ENCODE peak calls at places on chromosome 7, in nine cellular contexts. Q is astrocyte of the spinal cord, A is neural progenitor cell, Z is IMR-90, X is SK-N-SH, J is OCI-LY7, M is fibroblast of mammary gland, O is right lobe of liver, H is psoas muscle. W is an unnamed sample.

GRCh38 chr7:126803990-126804389 is 448.8 kb downstream of the GRM8 start:
- DNase-seq in Q (no peak), A (no peak), Z (no peak), X (peak; percentile 59), J (no peak), M (no peak), O (no peak), H (no peak), W (no peak)

GRCh38 chr7:74449809-74450397 is 3.8 kb upstream of the GTF2IRD1 start:
- DNase-seq in Q (no peak), A (peak; percentile 80), Z (peak; percentile 43), X (peak; percentile 92), J (peak; percentile 76), M (peak; percentile 63), O (no peak), H (no peak), W (peak; percentile 61)

GRCh38 chr7:27123477-27124053 is 7.0 kb downstream of the HOXA4 start:
- DNase-seq in Q (no peak), A (no peak), Z (no peak), X (no peak), J (no peak), M (no peak), O (no peak), H (no peak), W (no peak)

GRCh38 chr7:98216941-98217622 is 5.8 kb downstream of the BHLHA15 start:
- DNase-seq in Q (no peak), A (no peak), Z (no peak), X (no peak), J (no peak), M (no peak), O (peak; percentile 13), H (no peak), W (no peak)

GRCh38 chr7:70583965-70584883 is 547.7 kb upstream of the GALNT17 start:
- DNase-seq in Q (no peak), A (no peak), Z (no peak), X (peak; percentile 70), J (no peak), M (no peak), O (no peak), H (no peak), W (no peak)

GRCh38 chr7:141992688-141993087 is 3.0 kb upstream of the MGAM start:
- DNase-seq in Q (no peak), A (no peak), Z (no peak), X (no peak), J (no peak), M (no peak), O (peak; percentile 27), H (no peak), W (no peak)

GRCh38 chr7:69434350-69434749 is 163.9 kb upstream of the AUTS2 start:
- DNase-seq in Q (peak; percentile 89), A (no peak), Z (no peak), X (no peak), J (peak; percentile 40), M (peak; percentile 84), O (no peak), H (no peak), W (no peak)

GRCh38 chr7:84190016-84190705 is 4.4 kb downstream of the SEMA3A start:
- DNase-seq in Q (peak; percentile 26), A (no peak), Z (peak; percentile 52), X (no peak), J (no peak), M (no peak), O (no peak), H (no peak), W (no peak)

GRCh38 chr7:41977165-41977651 is 259.8 kb downstream of the GLI3 start:
- DNase-seq in Q (peak; percentile 71), A (peak; percentile 63), Z (peak; percentile 75), X (peak; percentile 43), J (peak; percentile 51), M (peak; percentile 78), O (no peak), H (no peak), W (peak; percentile 78)

GRCh38 chr7:96303686-96304443 is 18.0 kb downstream of the SLC25A13 start:
- DNase-seq in Q (peak; percentile 85), A (no peak), Z (peak; percentile 74), X (no peak), J (no peak), M (peak; percentile 78), O (no peak), H (no peak), W (peak; percentile 44)

GRCh38 chr7:91344911-91345310 is 80.7 kb downstream of the FZD1 start:
- DNase-seq in Q (no peak), A (no peak), Z (no peak), X (no peak), J (peak; percentile 6), M (no peak), O (no peak), H (no peak), W (no peak)

GRCh38 chr7:29297194-29297890 is 102.8 kb downstream of the CHN2 start:
- DNase-seq in Q (no peak), A (peak; percentile 49), Z (no peak), X (no peak), J (no peak), M (no peak), O (no peak), H (no peak), W (no peak)

GRCh38 chr7:149782682-149783345 is 9.4 kb upstream of the ZNF467 start:
- DNase-seq in Q (no peak), A (no peak), Z (no peak), X (no peak), J (no peak), M (no peak), O (no peak), H (no peak), W (no peak)

GRCh38 chr7:132380065-132380464 is 196.2 kb downstream of the PLXNA4 start:
- DNase-seq in Q (no peak), A (peak; percentile 22), Z (no peak), X (no peak), J (no peak), M (peak; percentile 36), O (no peak), H (no peak), W (no peak)

GRCh38 chr7:25842201-25842726 is 309.7 kb upstream of the NFE2L3 start:
- DNase-seq in Q (no peak), A (no peak), Z (no peak), X (no peak), J (no peak), M (no peak), O (no peak), H (no peak), W (no peak)

GRCh38 chr7:15209385-15209784 is 306.8 kb upstream of the DGKB start:
- DNase-seq in Q (no peak), A (peak; percentile 30), Z (no peak), X (no peak), J (no peak), M (no peak), O (no peak), H (no peak), W (no peak)

GRCh38 chr7:55504093-55504859 is 68.0 kb downstream of the VOPP1 start:
- DNase-seq in Q (no peak), A (no peak), Z (peak; percentile 44), X (no peak), J (peak; percentile 55), M (peak; percentile 25), O (no peak), H (no peak), W (peak; percentile 26)

DNA sequence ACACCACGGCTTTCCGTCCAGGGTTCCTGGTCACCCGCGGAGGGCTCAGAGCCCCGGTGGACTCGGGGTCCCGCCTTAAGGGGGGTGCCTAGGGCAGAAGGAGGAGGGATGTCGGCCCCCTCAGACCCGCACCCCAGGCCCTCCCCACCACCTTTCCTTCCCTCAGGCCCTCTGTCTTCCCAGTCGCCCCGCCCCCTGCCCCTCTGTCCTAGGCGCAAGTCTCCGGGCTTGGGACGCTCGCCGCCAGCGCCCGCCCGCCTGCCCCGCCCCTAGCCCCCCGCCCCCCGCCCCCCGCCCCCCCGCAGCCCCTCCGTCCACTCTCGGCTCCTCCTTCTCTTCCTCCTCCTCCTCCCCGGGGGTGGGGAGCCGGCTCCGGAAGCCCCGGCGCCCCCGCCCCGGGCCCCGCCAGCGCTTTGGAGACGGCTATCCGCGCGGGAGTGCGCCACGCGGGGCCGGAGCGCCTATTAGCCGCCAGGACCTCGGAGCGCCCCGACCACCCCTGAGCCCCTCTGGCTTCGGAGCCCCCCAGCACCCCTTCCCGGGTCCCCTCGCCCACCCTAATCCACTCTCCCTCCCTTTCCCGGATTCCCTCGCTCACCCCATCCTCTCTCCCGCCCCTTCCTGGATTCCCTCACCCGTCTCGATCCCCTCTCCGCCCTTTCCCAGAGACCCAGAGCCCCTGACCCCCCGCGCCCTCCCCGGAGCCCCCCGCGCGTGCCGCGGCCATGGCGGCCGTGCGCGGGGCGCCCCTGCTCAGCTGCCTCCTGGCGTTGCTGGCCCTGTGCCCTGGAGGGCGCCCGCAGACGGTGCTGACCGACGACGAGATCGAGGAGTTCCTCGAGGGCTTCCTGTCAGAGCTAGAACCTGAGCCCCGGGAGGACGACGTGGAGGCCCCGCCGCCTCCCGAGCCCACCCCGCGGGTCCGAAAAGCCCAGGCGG is at the start of gene AEBP1:
- DNase-seq in Q (peak; percentile 30), A (peak; percentile 71), Z (no peak), X (peak; percentile 96), J (peak; percentile 68), M (peak; percentile 38), O (no peak), H (peak; percentile 62), W (peak; percentile 43)
- TF ChIP-seq CTCF in Q (no peak), A (peak; percentile 25), Z (no peak), X (peak; percentile 18), J (peak; percentile 49), M (no peak), O (no peak), H (no peak), W (no peak)

DNA sequence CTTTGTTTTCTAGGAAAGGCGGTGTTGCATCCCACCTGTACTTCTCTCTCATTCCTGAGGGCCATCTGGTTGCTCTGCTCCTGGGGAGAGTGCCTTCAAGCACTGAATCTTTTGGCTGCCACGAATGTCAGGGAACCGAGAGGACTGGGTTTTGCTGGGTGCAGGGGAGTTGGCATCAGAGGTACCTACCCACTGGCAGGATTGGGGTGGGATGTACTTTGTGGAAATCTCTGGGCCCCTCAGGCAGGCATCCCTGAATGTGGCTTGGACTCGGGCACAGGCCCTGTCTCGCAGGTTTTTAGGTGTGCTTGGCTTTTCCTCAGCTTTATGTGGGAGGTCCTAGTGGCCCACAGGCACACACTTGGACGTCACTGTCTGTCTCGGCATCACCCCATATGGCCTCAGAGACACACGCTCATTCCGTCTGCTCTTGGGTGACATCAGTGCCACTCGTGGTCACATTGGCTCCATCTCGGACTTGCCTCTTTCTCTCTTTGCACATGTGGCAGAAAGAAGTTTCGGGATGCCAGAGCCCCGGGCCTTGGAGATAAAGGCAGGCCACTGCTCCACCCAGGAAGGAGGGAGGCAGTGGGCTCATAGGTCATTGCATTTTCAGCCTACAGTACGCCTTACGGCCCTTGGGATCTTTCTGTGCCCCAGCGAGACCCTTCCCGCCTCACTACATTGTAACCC is 325.6 kb downstream of the ZNF716 start:
- DNase-seq in Q (no peak), A (no peak), Z (no peak), X (no peak), J (no peak), M (no peak), O (no peak), H (no peak), W (no peak)
- H3K4me3 ChIP-seq in Q (no peak overlapping the region), A (no peak overlapping the region), Z (no peak overlapping the region), X (no peak overlapping the region), J (no peak overlapping the region), M (no peak overlapping the region), O (no peak overlapping the region), H (no peak overlapping the region), W (no peak overlapping the region)

GRCh38 chr7:22854158-22855048 is 31.8 kb upstream of the TOMM7 start:
- DNase-seq in Q (peak; percentile 86), A (peak; percentile 76), Z (peak; percentile 89), X (peak; percentile 29), J (peak; percentile 89), M (peak; percentile 88), O (peak; percentile 90), H (peak; percentile 95), W (peak; percentile 96)
- TF ChIP-seq CTCF in Q (no peak), A (peak; percentile 3), Z (no peak), X (peak; percentile 13), J (peak; percentile 58), M (no peak), O (peak; percentile 84), H (peak; percentile 78), W (no peak)

GRCh38 chr7:111803015-111803758 is 240.9 kb upstream of the IMMP2L start:
- DNase-seq in Q (peak; percentile 40), A (no peak), Z (peak; percentile 32), X (no peak), J (no peak), M (peak; percentile 8), O (no peak), H (no peak), W (peak; percentile 59)
- H3K4me3 ChIP-seq in Q (no peak overlapping the region), A (no peak overlapping the region), Z (no peak overlapping the region), X (no peak overlapping the region), J (no peak overlapping the region), M (no peak overlapping the region), O (no peak overlapping the region), H (no peak overlapping the region), W (no peak overlapping the region)

W was measured in cardiac fibroblast.